ENCODE peak calls at places on chromosomes 5 and 9, in six cellular contexts. One of them, this sample, is unnamed.

GRCh38 chr5:140549237-140550144 is 2.0 kb downstream of the EIF4EBP3 start:
- DNase-seq in RKO: peak
- DNase-seq in HepG2: no peak
- DNase-seq in activated T-helper 1 cell treated with Interleukin-2 at 50 U/mL for 16 hours: no peak
- DNase-seq in hippocampal formation: no peak
- DNase-seq in activated CD4-positive, alpha-beta T cell treated with anti-CD3 and anti-CD28 coated beads for 24 hours: no peak
- DNase-seq in this sample: peak

GRCh38 chr5:151696470-151697061 is 9.9 kb upstream of the SPARC start:
- DNase-seq in RKO: no peak
- DNase-seq in HepG2: no peak
- DNase-seq in activated T-helper 1 cell treated with Interleukin-2 at 50 U/mL for 16 hours: no peak
- DNase-seq in hippocampal formation: no peak
- DNase-seq in activated CD4-positive, alpha-beta T cell treated with anti-CD3 and anti-CD28 coated beads for 24 hours: no peak
- DNase-seq in this sample: no peak

GRCh38 chr9:137077758-137078693 is 709 bp downstream of the UAP1L1 start:
- DNase-seq in RKO: peak
- DNase-seq in HepG2: no peak
- DNase-seq in activated T-helper 1 cell treated with Interleukin-2 at 50 U/mL for 16 hours: no peak
- DNase-seq in hippocampal formation: no peak
- DNase-seq in activated CD4-positive, alpha-beta T cell treated with anti-CD3 and anti-CD28 coated beads for 24 hours: peak
- DNase-seq in this sample: peak

GRCh38 chr9:112198646-112199045 is 23.5 kb upstream of the SUSD1 start:
- DNase-seq in RKO: no peak
- DNase-seq in HepG2: no peak
- DNase-seq in activated T-helper 1 cell treated with Interleukin-2 at 50 U/mL for 16 hours: no peak
- DNase-seq in hippocampal formation: no peak
- DNase-seq in activated CD4-positive, alpha-beta T cell treated with anti-CD3 and anti-CD28 coated beads for 24 hours: no peak
- DNase-seq in this sample: peak

GRCh38 chr9:137763271-137763955 is 114.2 kb upstream of the CACNA1B start:
- DNase-seq in RKO: no peak
- DNase-seq in HepG2: no peak
- DNase-seq in activated T-helper 1 cell treated with Interleukin-2 at 50 U/mL for 16 hours: no peak
- DNase-seq in hippocampal formation: no peak
- DNase-seq in activated CD4-positive, alpha-beta T cell treated with anti-CD3 and anti-CD28 coated beads for 24 hours: no peak
- DNase-seq in this sample: no peak

GRCh38 chr5:159104759-159105317 is 5.1 kb upstream of the EBF1 start:
- DNase-seq in RKO: no peak
- DNase-seq in HepG2: no peak
- DNase-seq in activated T-helper 1 cell treated with Interleukin-2 at 50 U/mL for 16 hours: no peak
- DNase-seq in hippocampal formation: no peak
- DNase-seq in activated CD4-positive, alpha-beta T cell treated with anti-CD3 and anti-CD28 coated beads for 24 hours: no peak
- DNase-seq in this sample: no peak

GRCh38 chr5:50699737-50700136 is 33.3 kb downstream of the PARP8 start:
- DNase-seq in RKO: peak
- DNase-seq in HepG2: no peak
- DNase-seq in activated T-helper 1 cell treated with Interleukin-2 at 50 U/mL for 16 hours: no peak
- DNase-seq in hippocampal formation: no peak
- DNase-seq in activated CD4-positive, alpha-beta T cell treated with anti-CD3 and anti-CD28 coated beads for 24 hours: no peak
- DNase-seq in this sample: peak

GRCh38 chr9:111056554-111056953 is 18.3 kb upstream of the LPAR1 start:
- DNase-seq in RKO: no peak
- DNase-seq in HepG2: no peak
- DNase-seq in activated T-helper 1 cell treated with Interleukin-2 at 50 U/mL for 16 hours: no peak
- DNase-seq in hippocampal formation: no peak
- DNase-seq in activated CD4-positive, alpha-beta T cell treated with anti-CD3 and anti-CD28 coated beads for 24 hours: no peak
- DNase-seq in this sample: no peak

GRCh38 chr9:112852741-112853505 is 37.8 kb downstream of the SLC46A2 start:
- DNase-seq in RKO: no peak
- DNase-seq in HepG2: no peak
- DNase-seq in activated T-helper 1 cell treated with Interleukin-2 at 50 U/mL for 16 hours: no peak
- DNase-seq in hippocampal formation: peak
- DNase-seq in activated CD4-positive, alpha-beta T cell treated with anti-CD3 and anti-CD28 coated beads for 24 hours: no peak
- DNase-seq in this sample: no peak

GRCh38 chr5:139849942-139850341 is 54.3 kb downstream of the PSD2 start:
- DNase-seq in RKO: no peak
- DNase-seq in HepG2: no peak
- DNase-seq in activated T-helper 1 cell treated with Interleukin-2 at 50 U/mL for 16 hours: no peak
- DNase-seq in hippocampal formation: no peak
- DNase-seq in activated CD4-positive, alpha-beta T cell treated with anti-CD3 and anti-CD28 coated beads for 24 hours: no peak
- DNase-seq in this sample: peak

GRCh38 chr5:90434116-90434714 is 24.7 kb upstream of the CETN3 start:
- DNase-seq in RKO: peak
- DNase-seq in HepG2: peak
- DNase-seq in activated T-helper 1 cell treated with Interleukin-2 at 50 U/mL for 16 hours: peak
- DNase-seq in hippocampal formation: peak
- DNase-seq in activated CD4-positive, alpha-beta T cell treated with anti-CD3 and anti-CD28 coated beads for 24 hours: peak
- DNase-seq in this sample: peak

GRCh38 chr5:127363403-127363802 is 72.8 kb downstream of the MEGF10 start:
- DNase-seq in RKO: no peak
- DNase-seq in HepG2: no peak
- DNase-seq in activated T-helper 1 cell treated with Interleukin-2 at 50 U/mL for 16 hours: no peak
- DNase-seq in hippocampal formation: no peak
- DNase-seq in activated CD4-positive, alpha-beta T cell treated with anti-CD3 and anti-CD28 coated beads for 24 hours: no peak
- DNase-seq in this sample: no peak

GRCh38 chr5:172145870-172146747 is 41.9 kb downstream of the STK10 start:
- DNase-seq in RKO: no peak
- DNase-seq in HepG2: no peak
- DNase-seq in activated T-helper 1 cell treated with Interleukin-2 at 50 U/mL for 16 hours: no peak
- DNase-seq in hippocampal formation: no peak
- DNase-seq in activated CD4-positive, alpha-beta T cell treated with anti-CD3 and anti-CD28 coated beads for 24 hours: no peak
- DNase-seq in this sample: no peak

GRCh38 chr9:120386390-120387131 is 193.4 kb downstream of the CDK5RAP2 start:
- DNase-seq in RKO: no peak
- DNase-seq in HepG2: peak
- DNase-seq in activated T-helper 1 cell treated with Interleukin-2 at 50 U/mL for 16 hours: no peak
- DNase-seq in hippocampal formation: no peak
- DNase-seq in activated CD4-positive, alpha-beta T cell treated with anti-CD3 and anti-CD28 coated beads for 24 hours: no peak
- DNase-seq in this sample: peak

GRCh38 chr9:89742660-89743059 is 137.8 kb downstream of the GADD45G start:
- DNase-seq in RKO: no peak
- DNase-seq in HepG2: no peak
- DNase-seq in activated T-helper 1 cell treated with Interleukin-2 at 50 U/mL for 16 hours: no peak
- DNase-seq in hippocampal formation: no peak
- DNase-seq in activated CD4-positive, alpha-beta T cell treated with anti-CD3 and anti-CD28 coated beads for 24 hours: no peak
- DNase-seq in this sample: no peak

GRCh38 chr5:15285901-15286583 is 213.9 kb upstream of the FBXL7 start:
- DNase-seq in RKO: no peak
- DNase-seq in HepG2: no peak
- DNase-seq in activated T-helper 1 cell treated with Interleukin-2 at 50 U/mL for 16 hours: no peak
- DNase-seq in hippocampal formation: peak
- DNase-seq in activated CD4-positive, alpha-beta T cell treated with anti-CD3 and anti-CD28 coated beads for 24 hours: no peak
- DNase-seq in this sample: peak

GRCh38 chr5:149597618-149598017 is 16.3 kb downstream of the ARHGEF37 start:
- DNase-seq in RKO: no peak
- DNase-seq in HepG2: no peak
- DNase-seq in activated T-helper 1 cell treated with Interleukin-2 at 50 U/mL for 16 hours: no peak
- DNase-seq in hippocampal formation: no peak
- DNase-seq in activated CD4-positive, alpha-beta T cell treated with anti-CD3 and anti-CD28 coated beads for 24 hours: no peak
- DNase-seq in this sample: no peak

GRCh38 chr9:130845901-130846381 is 10.9 kb downstream of the ABL1 start:
- DNase-seq in RKO: peak
- DNase-seq in HepG2: no peak
- DNase-seq in activated T-helper 1 cell treated with Interleukin-2 at 50 U/mL for 16 hours: no peak
- DNase-seq in hippocampal formation: no peak
- DNase-seq in activated CD4-positive, alpha-beta T cell treated with anti-CD3 and anti-CD28 coated beads for 24 hours: no peak
- DNase-seq in this sample: no peak

GRCh38 chr9:115132648-115133047 is 14.7 kb upstream of the TNC start:
- DNase-seq in RKO: no peak
- DNase-seq in HepG2: no peak
- DNase-seq in activated T-helper 1 cell treated with Interleukin-2 at 50 U/mL for 16 hours: no peak
- DNase-seq in hippocampal formation: no peak
- DNase-seq in activated CD4-positive, alpha-beta T cell treated with anti-CD3 and anti-CD28 coated beads for 24 hours: no peak
- DNase-seq in this sample: no peak

GRCh38 chr5:177478711-177479646 is 5.5 kb upstream of the DBN1 start:
- DNase-seq in RKO: peak
- DNase-seq in HepG2: no peak
- DNase-seq in activated T-helper 1 cell treated with Interleukin-2 at 50 U/mL for 16 hours: no peak
- DNase-seq in hippocampal formation: no peak
- DNase-seq in activated CD4-positive, alpha-beta T cell treated with anti-CD3 and anti-CD28 coated beads for 24 hours: no peak
- DNase-seq in this sample: peak

GRCh38 chr9:16410601-16411285 is 459.7 kb downstream of the BNC2 start:
- DNase-seq in RKO: peak
- DNase-seq in HepG2: no peak
- DNase-seq in activated T-helper 1 cell treated with Interleukin-2 at 50 U/mL for 16 hours: no peak
- DNase-seq in hippocampal formation: no peak
- DNase-seq in activated CD4-positive, alpha-beta T cell treated with anti-CD3 and anti-CD28 coated beads for 24 hours: no peak
- DNase-seq in this sample: no peak

GRCh38 chr5:139495644-139496435 is 13.3 kb upstream of the STING1 start:
- DNase-seq in RKO: peak
- DNase-seq in HepG2: no peak
- DNase-seq in activated T-helper 1 cell treated with Interleukin-2 at 50 U/mL for 16 hours: no peak
- DNase-seq in hippocampal formation: peak
- DNase-seq in activated CD4-positive, alpha-beta T cell treated with anti-CD3 and anti-CD28 coated beads for 24 hours: no peak
- DNase-seq in this sample: peak

GRCh38 chr5:156570615-156571014 is 243.7 kb downstream of the SGCD start:
- DNase-seq in RKO: no peak
- DNase-seq in HepG2: no peak
- DNase-seq in activated T-helper 1 cell treated with Interleukin-2 at 50 U/mL for 16 hours: no peak
- DNase-seq in hippocampal formation: no peak
- DNase-seq in activated CD4-positive, alpha-beta T cell treated with anti-CD3 and anti-CD28 coated beads for 24 hours: no peak
- DNase-seq in this sample: no peak

GRCh38 chr9:37922391-37923120 is 18.6 kb upstream of the SLC25A51 start:
- DNase-seq in RKO: no peak
- DNase-seq in HepG2: no peak
- DNase-seq in activated T-helper 1 cell treated with Interleukin-2 at 50 U/mL for 16 hours: no peak
- DNase-seq in hippocampal formation: no peak
- DNase-seq in activated CD4-positive, alpha-beta T cell treated with anti-CD3 and anti-CD28 coated beads for 24 hours: no peak
- DNase-seq in this sample: no peak

GRCh38 chr9:106307670-106308069 is 555.3 kb upstream of the ZNF462 start:
- DNase-seq in RKO: peak
- DNase-seq in HepG2: no peak
- DNase-seq in activated T-helper 1 cell treated with Interleukin-2 at 50 U/mL for 16 hours: no peak
- DNase-seq in hippocampal formation: no peak
- DNase-seq in activated CD4-positive, alpha-beta T cell treated with anti-CD3 and anti-CD28 coated beads for 24 hours: no peak
- DNase-seq in this sample: peak

GRCh38 chr5:32880781-32881180 is 169.7 kb downstream of the NPR3 start:
- DNase-seq in RKO: no peak
- DNase-seq in HepG2: no peak
- DNase-seq in activated T-helper 1 cell treated with Interleukin-2 at 50 U/mL for 16 hours: no peak
- DNase-seq in hippocampal formation: no peak
- DNase-seq in activated CD4-positive, alpha-beta T cell treated with anti-CD3 and anti-CD28 coated beads for 24 hours: no peak
- DNase-seq in this sample: no peak

GRCh38 chr5:372911-373709 is 51.6 kb downstream of the AHRR start:
- DNase-seq in RKO: no peak
- DNase-seq in HepG2: no peak
- DNase-seq in activated T-helper 1 cell treated with Interleukin-2 at 50 U/mL for 16 hours: no peak
- DNase-seq in hippocampal formation: no peak
- DNase-seq in activated CD4-positive, alpha-beta T cell treated with anti-CD3 and anti-CD28 coated beads for 24 hours: no peak
- DNase-seq in this sample: peak

GRCh38 chr5:166349036-166349435 is 1942.4 kb upstream of the WWC1 start:
- DNase-seq in RKO: no peak
- DNase-seq in HepG2: no peak
- DNase-seq in activated T-helper 1 cell treated with Interleukin-2 at 50 U/mL for 16 hours: no peak
- DNase-seq in hippocampal formation: no peak
- DNase-seq in activated CD4-positive, alpha-beta T cell treated with anti-CD3 and anti-CD28 coated beads for 24 hours: no peak
- DNase-seq in this sample: no peak